ENCODE peak calls at places on chromosomes 6 and 20, in five cellular contexts. One of them, this sample, is unnamed.

GRCh38 chr6:39079726-39080125 is 31.1 kb downstream of the GLP1R start:
- DNase-seq in OCI-LY7: no peak
- DNase-seq in astrocyte of the spinal cord: no peak
- DNase-seq in stimulated activated naive CD8-positive, alpha-beta T cell treated with anti-CD3 and anti-CD28 coated beads, Interleukin-15, Interleukin-2, amounts not matched to agents 100 U/mL and 50 U/mL, for 24 hours: no peak
- DNase-seq in stimulated activated CD4-positive, alpha-beta T cell treated with anti-CD3 and anti-CD28 coated beads, Interleukin-2, amount 100 ng/mL, for 24 hours: no peak
- DNase-seq in this sample: no peak

GRCh38 chr6:47440722-47441121 is 36.9 kb upstream of the CD2AP start:
- DNase-seq in astrocyte of the spinal cord: no peak
- DNase-seq in stimulated activated naive CD8-positive, alpha-beta T cell treated with anti-CD3 and anti-CD28 coated beads, Interleukin-15, Interleukin-2, amounts not matched to agents 100 U/mL and 50 U/mL, for 24 hours: no peak
- DNase-seq in stimulated activated CD4-positive, alpha-beta T cell treated with anti-CD3 and anti-CD28 coated beads, Interleukin-2, amount 100 ng/mL, for 24 hours: no peak
- DNase-seq in OCI-LY7: peak
- DNase-seq in this sample: no peak

GRCh38 chr6:41573268-41573667 is 27.1 kb downstream of the FOXP4 start:
- DNase-seq in stimulated activated naive CD8-positive, alpha-beta T cell treated with anti-CD3 and anti-CD28 coated beads, Interleukin-15, Interleukin-2, amounts not matched to agents 100 U/mL and 50 U/mL, for 24 hours: no peak
- DNase-seq in OCI-LY7: no peak
- DNase-seq in stimulated activated CD4-positive, alpha-beta T cell treated with anti-CD3 and anti-CD28 coated beads, Interleukin-2, amount 100 ng/mL, for 24 hours: no peak
- DNase-seq in astrocyte of the spinal cord: no peak
- DNase-seq in this sample: no peak

GRCh38 chr20:11832397-11832796 is 85.3 kb upstream of the BTBD3 start:
- DNase-seq in stimulated activated CD4-positive, alpha-beta T cell treated with anti-CD3 and anti-CD28 coated beads, Interleukin-2, amount 100 ng/mL, for 24 hours: no peak
- DNase-seq in stimulated activated naive CD8-positive, alpha-beta T cell treated with anti-CD3 and anti-CD28 coated beads, Interleukin-15, Interleukin-2, amounts not matched to agents 100 U/mL and 50 U/mL, for 24 hours: no peak
- DNase-seq in OCI-LY7: no peak
- DNase-seq in astrocyte of the spinal cord: no peak
- DNase-seq in this sample: no peak

GRCh38 chr6:17347012-17347411 is 46.4 kb upstream of the CAP2 start:
- DNase-seq in astrocyte of the spinal cord: no peak
- DNase-seq in stimulated activated naive CD8-positive, alpha-beta T cell treated with anti-CD3 and anti-CD28 coated beads, Interleukin-15, Interleukin-2, amounts not matched to agents 100 U/mL and 50 U/mL, for 24 hours: no peak
- DNase-seq in stimulated activated CD4-positive, alpha-beta T cell treated with anti-CD3 and anti-CD28 coated beads, Interleukin-2, amount 100 ng/mL, for 24 hours: no peak
- DNase-seq in OCI-LY7: no peak
- DNase-seq in this sample: no peak

GRCh38 chr6:19866900-19867627 is 29.9 kb downstream of the ID4 start:
- DNase-seq in astrocyte of the spinal cord: peak
- DNase-seq in OCI-LY7: no peak
- DNase-seq in stimulated activated CD4-positive, alpha-beta T cell treated with anti-CD3 and anti-CD28 coated beads, Interleukin-2, amount 100 ng/mL, for 24 hours: no peak
- DNase-seq in stimulated activated naive CD8-positive, alpha-beta T cell treated with anti-CD3 and anti-CD28 coated beads, Interleukin-15, Interleukin-2, amounts not matched to agents 100 U/mL and 50 U/mL, for 24 hours: no peak
- DNase-seq in this sample: peak

GRCh38 chr20:18324596-18325089 is 36.3 kb downstream of the ZNF133 start:
- DNase-seq in stimulated activated CD4-positive, alpha-beta T cell treated with anti-CD3 and anti-CD28 coated beads, Interleukin-2, amount 100 ng/mL, for 24 hours: no peak
- DNase-seq in astrocyte of the spinal cord: no peak
- DNase-seq in stimulated activated naive CD8-positive, alpha-beta T cell treated with anti-CD3 and anti-CD28 coated beads, Interleukin-15, Interleukin-2, amounts not matched to agents 100 U/mL and 50 U/mL, for 24 hours: no peak
- DNase-seq in OCI-LY7: no peak
- DNase-seq in this sample: no peak

GRCh38 chr20:45359069-45359405 is 3.9 kb upstream of the SYS1 start:
- DNase-seq in stimulated activated CD4-positive, alpha-beta T cell treated with anti-CD3 and anti-CD28 coated beads, Interleukin-2, amount 100 ng/mL, for 24 hours: no peak
- DNase-seq in astrocyte of the spinal cord: peak
- DNase-seq in stimulated activated naive CD8-positive, alpha-beta T cell treated with anti-CD3 and anti-CD28 coated beads, Interleukin-15, Interleukin-2, amounts not matched to agents 100 U/mL and 50 U/mL, for 24 hours: no peak
- DNase-seq in OCI-LY7: no peak
- DNase-seq in this sample: peak

GRCh38 chr20:62603021-62603906 is 39.0 kb upstream of the SLCO4A1 start:
- DNase-seq in stimulated activated CD4-positive, alpha-beta T cell treated with anti-CD3 and anti-CD28 coated beads, Interleukin-2, amount 100 ng/mL, for 24 hours: peak
- DNase-seq in stimulated activated naive CD8-positive, alpha-beta T cell treated with anti-CD3 and anti-CD28 coated beads, Interleukin-15, Interleukin-2, amounts not matched to agents 100 U/mL and 50 U/mL, for 24 hours: peak
- DNase-seq in OCI-LY7: peak
- DNase-seq in astrocyte of the spinal cord: peak
- DNase-seq in this sample: no peak

GRCh38 chr6:5532941-5533340 is 271.6 kb downstream of the FARS2 start:
- DNase-seq in astrocyte of the spinal cord: no peak
- DNase-seq in stimulated activated naive CD8-positive, alpha-beta T cell treated with anti-CD3 and anti-CD28 coated beads, Interleukin-15, Interleukin-2, amounts not matched to agents 100 U/mL and 50 U/mL, for 24 hours: no peak
- DNase-seq in OCI-LY7: no peak
- DNase-seq in stimulated activated CD4-positive, alpha-beta T cell treated with anti-CD3 and anti-CD28 coated beads, Interleukin-2, amount 100 ng/mL, for 24 hours: no peak
- DNase-seq in this sample: no peak

GRCh38 chr6:108622601-108623335 is 62.1 kb downstream of the FOXO3 start:
- DNase-seq in stimulated activated CD4-positive, alpha-beta T cell treated with anti-CD3 and anti-CD28 coated beads, Interleukin-2, amount 100 ng/mL, for 24 hours: no peak
- DNase-seq in astrocyte of the spinal cord: peak
- DNase-seq in OCI-LY7: no peak
- DNase-seq in stimulated activated naive CD8-positive, alpha-beta T cell treated with anti-CD3 and anti-CD28 coated beads, Interleukin-15, Interleukin-2, amounts not matched to agents 100 U/mL and 50 U/mL, for 24 hours: no peak
- DNase-seq in this sample: peak

This sample was measured in fibroblast of pulmonary artery.